ENCODE peak calls at places on chromosomes 1 and 21, in four cellular contexts. F is mesendoderm, B is spleen, U is fibroblast of lung. O is an unnamed sample. For H3K4me1, the result is how much of the 10 kb centered on the place peaks cover.

GRCh38 chr21:45228171-45228641 is 59.5 kb downstream of the POFUT2 start:
- DNase-seq in B (no peak), U (peak), F (peak), O (no peak)

GRCh38 chr1:59730759-59731478 is 83.8 kb upstream of the HOOK1 start:
- DNase-seq in B (no peak), F (peak), U (peak), O (no peak)

GRCh38 chr1:20837554-20838192 is 50.6 kb upstream of the HP1BP3 start:
- DNase-seq in B (no peak), F (no peak), U (no peak), O (no peak)

GRCh38 chr1:97943354-97943753 is 22.5 kb upstream of the DPYD start:
- DNase-seq in F (no peak), U (peak), B (no peak), O (no peak)

GRCh38 chr1:161044908-161045748 is 649 bp downstream of the USF1 start:
- DNase-seq in B (peak), U (peak), F (peak), O (peak)

GRCh38 chr1:21317035-21317689 is 26.9 kb upstream of the ECE1 start:
- DNase-seq in B (no peak), F (no peak), U (peak), O (no peak)

GRCh38 chr1:90393025-90393424 is 324.1 kb downstream of the BARHL2 start:
- DNase-seq in U (peak), F (no peak), B (no peak), O (no peak)

GRCh38 chr1:47587891-47588582 is 150.2 kb downstream of the FOXD2 start:
- DNase-seq in F (peak), U (no peak), B (peak), O (peak)

GRCh38 chr1:200075522-200075921 is 48.0 kb downstream of the NR5A2 start:
- DNase-seq in F (peak), U (no peak), B (no peak), O (peak)

GRCh38 chr1:200075938-200076546 is 48.5 kb downstream of the NR5A2 start:
- DNase-seq in F (peak), B (no peak), U (peak), O (no peak)

GRCh38 chr1:200073286-200073637 is 45.8 kb downstream of the NR5A2 start:
- DNase-seq in F (no peak), B (no peak), U (no peak), O (no peak)

GRCh38 chr1:200072636-200073285 is 45.3 kb downstream of the NR5A2 start:
- DNase-seq in B (no peak), U (no peak), F (no peak), O (no peak)
- H3K4me1 ChIP-seq in B (under half), U (under half), F (under half), O (under half)

DNA sequence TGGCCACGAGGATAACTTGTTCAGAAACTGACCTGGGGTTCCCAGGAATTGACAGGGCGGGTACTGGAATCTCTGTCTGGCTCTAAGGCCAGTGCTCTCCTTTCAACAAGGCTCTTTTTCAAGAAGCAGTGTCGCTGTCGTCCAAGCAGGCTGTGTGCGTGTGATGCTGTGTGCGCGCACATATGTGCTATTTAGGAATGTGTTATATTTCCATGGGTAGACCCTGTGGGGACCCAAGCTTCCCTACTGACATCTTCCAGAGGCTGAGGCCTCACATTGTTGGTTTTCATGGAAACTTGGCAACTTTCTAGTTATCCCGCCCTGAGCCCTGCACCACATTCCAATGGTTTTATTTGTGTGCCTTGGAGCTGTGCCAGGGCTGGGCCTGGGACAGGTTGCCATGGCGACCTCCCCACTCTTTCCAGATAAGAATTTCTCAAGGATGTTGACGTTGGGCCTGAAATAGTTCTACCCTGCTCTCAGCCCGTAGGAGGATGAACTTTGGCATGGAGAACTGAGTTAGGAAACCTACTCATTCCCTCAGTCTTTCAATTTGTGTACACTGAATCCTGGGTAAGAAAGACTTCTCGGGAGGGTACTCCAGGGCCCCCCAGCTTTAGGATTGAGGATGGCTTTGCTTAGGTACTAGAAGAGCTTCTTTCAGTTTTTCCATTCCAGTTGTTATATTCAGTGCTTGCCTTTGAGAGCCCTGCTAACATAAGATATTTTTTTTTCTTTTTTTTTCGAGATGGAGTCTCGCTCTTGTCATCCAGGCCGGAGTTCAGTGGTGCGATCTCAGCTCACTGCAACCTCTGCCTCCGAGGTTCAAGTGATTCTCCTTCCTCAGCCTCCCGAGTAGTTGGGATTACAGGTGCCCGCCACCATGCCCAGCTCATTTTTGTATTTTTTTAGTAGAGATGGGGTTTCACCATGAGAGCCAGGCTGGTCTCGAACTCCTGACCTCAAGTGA is 38.8 kb upstream of the SRSF10 start:
- DNase-seq in B (no peak), F (peak), U (peak), O (peak)
- H3K4me1 ChIP-seq in B (under half), F (under half), U (under half), O (under half)

DNA sequence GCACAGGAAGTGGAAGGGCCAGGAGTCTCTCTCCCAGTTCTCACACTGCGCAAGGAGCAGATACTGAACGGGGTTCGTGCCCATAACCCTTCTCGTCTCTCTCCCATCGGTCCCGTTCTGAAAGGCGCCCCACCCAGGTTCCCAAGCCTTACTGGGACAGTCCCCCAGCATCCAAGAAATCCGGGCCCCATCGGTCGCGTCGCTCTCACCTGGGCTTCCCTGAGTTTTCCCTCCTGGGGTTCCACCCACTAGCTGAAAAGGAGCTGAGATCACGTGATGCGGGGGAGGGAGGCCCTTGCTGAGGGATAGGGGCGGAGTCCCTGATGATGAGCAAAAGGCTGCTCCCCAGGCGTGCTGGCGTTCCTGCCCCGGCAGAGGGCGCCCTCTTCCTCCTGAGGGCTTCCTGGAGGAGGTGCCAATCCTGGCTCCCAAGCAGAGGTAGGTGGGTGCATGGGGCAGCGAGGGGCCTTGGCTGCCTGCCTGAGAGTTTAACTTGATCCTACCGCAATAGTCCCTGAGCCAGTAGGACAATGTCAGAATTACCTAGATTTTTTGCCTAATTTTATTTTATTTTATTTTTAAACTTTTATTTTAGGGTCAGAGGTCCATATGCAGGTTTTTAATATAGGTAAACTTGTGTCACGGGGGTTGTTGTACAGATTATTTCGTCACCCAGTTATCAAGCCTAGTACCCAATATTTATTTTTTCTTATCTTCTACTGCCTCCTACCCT is at the start of gene SPOCD1:
- DNase-seq in U (peak), B (peak), F (peak), O (peak)
- H3K4me1 ChIP-seq in U (under half), B (half or more), F (under half), O (under half)

GRCh38 chr1:245304698-245305097 is 149.9 kb downstream of the KIF26B start:
- DNase-seq in U (no peak), F (no peak), B (no peak), O (no peak)

GRCh38 chr1:245298781-245299180 is 144.0 kb downstream of the KIF26B start:
- DNase-seq in U (peak), F (no peak), B (no peak), O (no peak)

GRCh38 chr1:245306020-245306419 is 151.2 kb downstream of the KIF26B start:
- DNase-seq in B (no peak), F (no peak), U (no peak), O (no peak)

GRCh38 chr1:245301162-245301580 is 146.4 kb downstream of the KIF26B start:
- DNase-seq in U (peak), B (no peak), F (no peak), O (no peak)

DNA sequence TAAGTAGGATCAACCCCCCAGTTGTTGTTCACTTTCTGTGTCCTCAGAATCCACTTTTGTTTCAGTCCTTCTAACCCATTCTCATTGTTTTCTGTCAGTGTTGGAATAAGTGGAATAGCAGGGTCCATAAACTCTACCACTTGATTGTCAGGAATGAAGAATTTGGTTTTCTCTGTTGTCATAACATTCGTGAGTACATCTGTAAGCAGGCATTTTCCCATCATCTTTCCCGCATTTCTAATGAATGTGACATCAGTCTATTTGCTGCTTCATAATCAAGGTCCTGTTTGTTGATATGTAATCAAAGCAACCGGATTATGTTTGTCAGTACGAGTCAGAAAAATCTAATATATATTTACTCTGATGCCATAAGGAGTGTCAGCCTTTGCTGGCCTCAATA is 147.1 kb downstream of the KIF26B start:
- DNase-seq in F (no peak), U (peak), B (no peak), O (no peak)
- H3K4me1 ChIP-seq in F (under half), U (under half), B (under half), O (under half)

DNA sequence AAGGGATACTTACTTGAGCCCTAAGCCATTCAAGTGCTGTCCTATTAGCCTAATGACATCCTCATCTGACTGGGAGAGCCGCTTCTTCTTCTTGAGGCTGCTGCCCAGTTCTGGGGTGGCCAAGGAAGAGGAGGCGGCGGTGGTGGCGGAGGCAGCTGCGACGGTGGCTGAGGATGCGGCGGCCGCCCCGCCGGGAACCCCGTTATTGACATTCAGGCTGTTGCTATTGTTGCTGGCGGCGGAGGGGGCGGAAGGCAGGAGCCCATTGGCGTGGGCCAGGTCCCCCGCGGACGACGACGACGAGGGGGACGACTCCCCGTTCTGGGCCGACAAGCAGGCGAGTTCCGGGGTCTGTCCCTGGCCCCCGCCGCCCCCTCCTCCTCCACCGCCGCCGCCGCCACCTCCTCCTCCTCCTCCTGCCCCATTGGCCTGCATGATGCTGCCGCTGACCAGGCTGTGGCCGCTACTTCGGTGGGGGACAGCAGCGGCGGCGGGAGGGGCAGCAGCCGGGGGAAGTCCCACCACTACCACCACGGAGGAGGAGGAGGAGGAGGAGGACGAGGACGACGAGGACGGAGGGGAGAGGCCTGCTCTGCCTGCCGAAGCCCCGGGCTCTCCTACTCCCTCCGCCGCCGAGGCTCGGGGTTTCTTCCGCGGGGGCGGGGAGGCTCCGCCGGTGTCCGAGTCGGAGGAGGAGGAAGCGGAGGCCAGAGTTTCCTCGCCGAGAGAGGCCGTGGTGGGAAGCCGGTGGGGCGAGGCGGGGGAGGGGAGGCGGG is 738 bp downstream of the WDR26 start:
- DNase-seq in F (peak), B (peak), U (peak), O (peak)
- H3K4me1 ChIP-seq in F (under half), B (half or more), U (under half), O (under half)

GRCh38 chr1:56401191-56401590 is 178.2 kb downstream of the PLPP3 start:
- DNase-seq in B (no peak), F (no peak), U (no peak), O (no peak)
- H3K4me1 ChIP-seq in B (under half), F (under half), U (under half), O (under half)

GRCh38 chr1:8398086-8398485 is 80.2 kb downstream of the SLC45A1 start:
- DNase-seq in F (no peak), B (no peak), U (no peak), O (no peak)
- H3K4me1 ChIP-seq in F (under half), B (half or more), U (under half), O (under half)

O was measured in endodermal cell.